ENCODE peak calls at places on chromosomes 5 and 9, in five cellular contexts. One of them, this sample, is unnamed.

GRCh38 chr5:134079748-134080581 is 34.5 kb upstream of the TCF7 start:
- DNase-seq in LHCN-M2: no peak
- DNase-seq in MM.1S: no peak
- DNase-seq in fibroblast of the conjunctiva: no peak
- DNase-seq in HFF-Myc: no peak
- DNase-seq in this sample: no peak

GRCh38 chr5:174195517-174195916 is 150.0 kb downstream of the NSG2 start:
- DNase-seq in LHCN-M2: no peak
- DNase-seq in MM.1S: no peak
- DNase-seq in fibroblast of the conjunctiva: no peak
- DNase-seq in HFF-Myc: no peak
- DNase-seq in this sample: no peak

GRCh38 chr5:14983666-14984441 is 112.3 kb upstream of the ANKH start:
- DNase-seq in LHCN-M2: no peak
- DNase-seq in MM.1S: peak; percentile 62
- DNase-seq in fibroblast of the conjunctiva: no peak
- DNase-seq in HFF-Myc: no peak
- DNase-seq in this sample: no peak

GRCh38 chr9:4748612-4749011 is 7.6 kb upstream of the AK3 start:
- DNase-seq in LHCN-M2: no peak
- DNase-seq in MM.1S: no peak
- DNase-seq in fibroblast of the conjunctiva: no peak
- DNase-seq in HFF-Myc: no peak
- DNase-seq in this sample: no peak

GRCh38 chr9:112711050-112711689 is 6.7 kb downstream of the INIP start:
- DNase-seq in LHCN-M2: peak; percentile 22
- DNase-seq in MM.1S: no peak
- DNase-seq in fibroblast of the conjunctiva: peak; percentile 34
- DNase-seq in HFF-Myc: peak; percentile 12
- DNase-seq in this sample: no peak

GRCh38 chr5:133732536-133732935 is 120.2 kb upstream of the FSTL4 start:
- DNase-seq in LHCN-M2: no peak
- DNase-seq in MM.1S: no peak
- DNase-seq in fibroblast of the conjunctiva: no peak
- DNase-seq in HFF-Myc: no peak
- DNase-seq in this sample: no peak

GRCh38 chr9:36893911-36894310 is 140.2 kb downstream of the PAX5 start:
- DNase-seq in LHCN-M2: no peak
- DNase-seq in MM.1S: no peak
- DNase-seq in fibroblast of the conjunctiva: no peak
- DNase-seq in HFF-Myc: no peak
- DNase-seq in this sample: no peak

GRCh38 chr5:169296456-169297220 is 4.3 kb downstream of the SLIT3 start:
- DNase-seq in LHCN-M2: peak; percentile 3
- DNase-seq in MM.1S: no peak
- DNase-seq in fibroblast of the conjunctiva: peak; percentile 66
- DNase-seq in HFF-Myc: peak; percentile 70
- DNase-seq in this sample: peak; percentile 12

GRCh38 chr5:126383755-126384154 is 39.5 kb upstream of the GRAMD2B start:
- DNase-seq in LHCN-M2: peak; percentile 55
- DNase-seq in MM.1S: no peak
- DNase-seq in fibroblast of the conjunctiva: no peak
- DNase-seq in HFF-Myc: no peak
- DNase-seq in this sample: no peak

This sample was measured in transverse colon.